ENCODE peak calls at places on chromosomes 12 and 14, in four cellular contexts. F is AG09319; B is activated CD4-positive, CD25-positive, alpha-beta regulatory T cell; P is tibial artery. A is an unnamed sample.

GRCh38 chr14:103522028-103522581 is 525 bp downstream of the CKB start:
- DNase-seq in F (no peak), B (no peak), P (peak; percentile 80), A (no peak)

GRCh38 chr12:24931666-24932405 is 17.1 kb downstream of the BCAT1 start:
- DNase-seq in F (no peak), B (no peak), P (no peak), A (no peak)

GRCh38 chr12:129607756-129608155 is 296.1 kb downstream of the TMEM132D start:
- DNase-seq in F (no peak), B (no peak), P (no peak), A (no peak)

GRCh38 chr14:68823434-68824206 is 30.8 kb upstream of the ZFP36L1 start:
- DNase-seq in F (no peak), B (no peak), P (no peak), A (no peak)

GRCh38 chr14:91899777-91900176 is 32.4 kb upstream of the TC2N start:
- DNase-seq in F (no peak), B (no peak), P (no peak), A (no peak)

GRCh38 chr12:13223941-13224340 is 27.4 kb downstream of the EMP1 start:
- DNase-seq in F (no peak), B (no peak), P (no peak), A (no peak)

GRCh38 chr14:95496690-95497241 is 19.7 kb downstream of the SYNE3 start:
- DNase-seq in F (no peak), B (no peak), P (no peak), A (no peak)

GRCh38 chr12:21945002-21945401 is 3.8 kb upstream of the ABCC9 start:
- DNase-seq in F (no peak), B (no peak), P (no peak), A (no peak)

GRCh38 chr14:96121660-96122395 is 82.7 kb downstream of the C14orf132 start:
- DNase-seq in F (no peak), B (no peak), P (no peak), A (no peak)

GRCh38 chr14:28777773-28778606 is 11.4 kb downstream of the FOXG1 start:
- DNase-seq in F (no peak), B (no peak), P (no peak), A (no peak)

GRCh38 chr12:120573560-120573959 is 7.6 kb downstream of the POP5 start:
- DNase-seq in F (no peak), B (no peak), P (no peak), A (no peak)

GRCh38 chr14:67411820-67412421 is at the start of gene PLEK2:
- DNase-seq in F (no peak), B (peak; percentile 14), P (no peak), A (peak; percentile 41)

GRCh38 chr12:12563529-12563928 is 866 bp upstream of the DUSP16 start:
- DNase-seq in F (no peak), B (no peak), P (no peak), A (no peak)

A was measured in T-cell.